ENCODE peak calls at places on chromosomes 2 and 18, in eight cellular contexts. K is stimulated activated CD4-positive, alpha-beta T cell treated with anti-CD3 and anti-CD28 coated beads, Interleukin-1b, Interleukin-23, amount 100 ng/mL, for 4 hours; S is GM12891; N is NCI-H2081; D is activated T-cell treated with anti-CD3 and anti-CD28 coated beads, Interleukin-2, amount 50 U/mL, for 4 hours; T is AG04450; E is Calu3; I is H54. J is an unnamed sample.

GRCh38 chr18:56076735-56077134 is 488.7 kb upstream of the TCF4 start:
- DNase-seq in K (no peak), S (no peak), N (no peak), D (no peak), T (no peak), E (no peak), I (no peak), J (no peak)

GRCh38 chr2:73987109-73987947 is 2.6 kb downstream of the TET3 start:
- DNase-seq in K (no peak), S (no peak), N (peak; percentile 22), D (peak; percentile 30), T (no peak), E (peak; percentile 53), I (no peak), J (no peak)

GRCh38 chr2:231701456-231702373 is 6.6 kb upstream of the PTMA start:
- DNase-seq in K (no peak), S (no peak), N (peak; percentile 57), D (no peak), T (no peak), E (no peak), I (no peak), J (no peak)

GRCh38 chr2:100986157-100986556 is 15.9 kb upstream of the RPL31 start:
- DNase-seq in K (no peak), S (no peak), N (no peak), D (no peak), T (no peak), E (no peak), I (no peak), J (no peak)

GRCh38 chr2:134401081-134401497 is 147.2 kb downstream of the MGAT5 start:
- DNase-seq in K (no peak), S (no peak), N (no peak), D (no peak), T (no peak), E (no peak), I (no peak), J (no peak)

GRCh38 chr18:31232779-31233424 is 70.2 kb upstream of the DSC1 start:
- DNase-seq in K (no peak), S (no peak), N (no peak), D (no peak), T (no peak), E (no peak), I (no peak), J (no peak)

GRCh38 chr2:3504741-3505140 is 14.6 kb downstream of the ADI1 start:
- DNase-seq in K (no peak), S (no peak), N (peak; percentile 76), D (no peak), T (no peak), E (no peak), I (no peak), J (no peak)

GRCh38 chr2:105388971-105389381 is 9.9 kb downstream of the FHL2 start:
- DNase-seq in K (no peak), S (no peak), N (no peak), D (no peak), T (peak; percentile 91), E (no peak), I (no peak), J (peak; percentile 88)

GRCh38 chr2:21052044-21052443 is 8.2 kb upstream of the APOB start:
- DNase-seq in K (no peak), S (no peak), N (no peak), D (no peak), T (no peak), E (no peak), I (no peak), J (no peak)

GRCh38 chr18:2035056-2035455 is 536.2 kb downstream of the METTL4 start:
- DNase-seq in K (no peak), S (no peak), N (no peak), D (no peak), T (no peak), E (no peak), I (no peak), J (no peak)

GRCh38 chr2:150619607-150620330 is 132.3 kb upstream of the RND3 start:
- DNase-seq in K (no peak), S (no peak), N (no peak), D (no peak), T (no peak), E (no peak), I (peak; percentile 19), J (peak; percentile 69)

J was measured in HFFc6.